ENCODE peak calls at places on chromosomes 13 and 19, in six cellular contexts. K is K562, X is GM12891, S is GM12878, T is H1, V is HepG2. R is an unnamed sample.

GRCh38 chr13:20669162-20669561 is 34.3 kb upstream of the IL17D start:
- DNase-seq in X (no peak), S (peak; percentile 1), T (no peak), K (no peak), V (no peak), R (no peak)

GRCh38 chr13:74040200-74040599 is 94.0 kb downstream of the KLF12 start:
- DNase-seq in K (peak; percentile 14), T (peak; percentile 58), S (no peak), V (peak; percentile 49), X (peak; percentile 19), R (peak; percentile 25)

GRCh38 chr13:79995334-79995733 is 345.6 kb downstream of the SPRY2 start:
- DNase-seq in X (no peak), T (no peak), K (no peak), S (no peak), V (no peak), R (no peak)

GRCh38 chr19:48372904-48373303 is 8.7 kb downstream of the SYNGR4 start:
- DNase-seq in V (no peak), X (no peak), T (no peak), S (no peak), K (no peak), R (no peak)

GRCh38 chr13:35769812-35770211 is 293.3 kb upstream of the MAB21L1 start:
- DNase-seq in T (no peak), K (no peak), S (no peak), X (no peak), V (no peak), R (no peak)

GRCh38 chr13:75220238-75220542 is 261.8 kb downstream of the TBC1D4 start:
- DNase-seq in K (no peak), T (no peak), X (no peak), S (no peak), V (no peak), R (no peak)

GRCh38 chr13:37295573-37295972 is 190.1 kb upstream of the CSNK1A1L start:
- DNase-seq in X (no peak), T (no peak), S (no peak), V (no peak), K (no peak), R (no peak)

GRCh38 chr13:111490611-111491010 is 170.2 kb downstream of the TEX29 start:
- DNase-seq in T (no peak), S (no peak), K (no peak), X (no peak), V (no peak), R (no peak)

GRCh38 chr19:45507864-45508680 is 793 bp downstream of the VASP start:
- DNase-seq in K (peak; percentile 76), S (no peak), T (no peak), V (no peak), X (no peak), R (no peak)

GRCh38 chr19:48190288-48191284 is 20.1 kb downstream of the ZSWIM9 start:
- DNase-seq in X (no peak), S (no peak), V (peak; percentile 29), T (peak; percentile 91), K (peak; percentile 84), R (peak; percentile 55)

GRCh38 chr13:27401210-27401609 is 23.2 kb upstream of the GTF3A start:
- DNase-seq in X (no peak), K (no peak), S (no peak), V (no peak), T (no peak), R (no peak)

GRCh38 chr13:110380359-110381028 is 73.4 kb downstream of the COL4A2 start:
- DNase-seq in T (no peak), X (no peak), V (no peak), K (no peak), S (no peak), R (no peak)

GRCh38 chr13:99316657-99317244 is 9.6 kb upstream of the GPR183 start:
- DNase-seq in S (no peak), T (no peak), V (no peak), X (no peak), K (no peak), R (no peak)

GRCh38 chr13:46119883-46120614 is 15.2 kb upstream of the CPB2 start:
- DNase-seq in V (no peak), S (no peak), X (no peak), K (peak; percentile 87), T (no peak), R (no peak)
- TF ChIP-seq TAF1 in V (no peak), S (no peak), X (no peak), K (no peak), T (no peak), R (no peak)

GRCh38 chr19:2900296-2901252 is at the start of gene ZNF57:
- DNase-seq in K (peak; percentile 99), S (peak; percentile 92), V (peak; percentile 98), T (peak; percentile 94), X (peak; percentile 96), R (peak; percentile 98)
- TF ChIP-seq POLR2A in K (peak; percentile 70), S (peak; percentile 82), V (peak; percentile 67), T (peak; percentile 73), X (no peak), R (peak; percentile 71)

GRCh38 chr19:29587518-29587986 is 18.5 kb upstream of the POP4 start:
- DNase-seq in K (no peak), V (no peak), S (peak; percentile 76), T (no peak), X (no peak), R (no peak)
- TF ChIP-seq TAF1 in K (no peak), V (no peak), S (no peak), T (no peak), X (no peak), R (no peak)

GRCh38 chr19:16327911-16328823 is 3.5 kb downstream of the KLF2 start:
- DNase-seq in K (peak; percentile 17), V (no peak), S (no peak), T (no peak), X (no peak), R (no peak)
- TF ChIP-seq POLR2A in K (no peak), V (no peak), S (no peak), T (no peak), X (no peak), R (no peak)

GRCh38 chr19:15284091-15284490 is 48.2 kb downstream of the BRD4 start:
- DNase-seq in X (no peak), S (no peak), K (no peak), T (no peak), V (no peak), R (no peak)

GRCh38 chr19:15280915-15281683 is 48.9 kb upstream of the EPHX3 start:
- DNase-seq in X (no peak), V (peak; percentile 55), S (no peak), K (peak; percentile 66), T (no peak), R (no peak)

GRCh38 chr19:15282311-15282705 is 50.0 kb downstream of the BRD4 start:
- DNase-seq in T (no peak), X (no peak), V (no peak), K (no peak), S (no peak), R (no peak)

GRCh38 chr19:15284896-15285295 is 47.4 kb downstream of the BRD4 start:
- DNase-seq in T (no peak), S (no peak), K (no peak), X (no peak), V (no peak), R (no peak)

GRCh38 chr19:15283141-15283885 is 49.0 kb downstream of the BRD4 start:
- DNase-seq in T (no peak), X (no peak), V (no peak), S (no peak), K (no peak), R (no peak)
- TF ChIP-seq TAF1 in T (no peak), X (no peak), V (no peak), S (no peak), K (no peak), R (no peak)

GRCh38 chr19:56670961-56671612 is 470 bp downstream of the ZNF835 start:
- DNase-seq in T (no peak), V (no peak), K (no peak), X (no peak), S (no peak), R (no peak)

GRCh38 chr19:56668676-56669075 is 2.9 kb downstream of the ZNF835 start:
- DNase-seq in T (no peak), V (no peak), K (no peak), X (no peak), S (no peak), R (no peak)

GRCh38 chr19:56670401-56670960 is 1.1 kb downstream of the ZNF835 start:
- DNase-seq in S (no peak), X (no peak), T (no peak), V (no peak), K (no peak), R (no peak)

GRCh38 chr19:56667311-56667870 is 4.2 kb downstream of the ZNF835 start:
- DNase-seq in X (no peak), T (no peak), V (no peak), S (no peak), K (no peak), R (no peak)

GRCh38 chr19:56671613-56671994 is at the start of gene ZNF835:
- DNase-seq in X (peak; percentile 39), S (no peak), T (peak; percentile 83), K (peak; percentile 4), V (no peak), R (no peak)
- TF ChIP-seq POLR2A in X (no peak), S (no peak), T (no peak), K (no peak), V (no peak), R (no peak)

GRCh38 chr19:28980236-28980868 is 232.6 kb downstream of the UQCRFS1 start:
- DNase-seq in T (no peak), K (no peak), X (no peak), S (no peak), V (no peak), R (no peak)
- TF ChIP-seq TAF1 in T (no peak), K (no peak), X (no peak), S (no peak), V (no peak), R (no peak)